ENCODE peak calls at places on chromosomes 4 and X, in seven cellular contexts. One of them, this sample, is unnamed.

GRCh38 chrX:147838465-147839131 is 73.1 kb upstream of the FMR1 start:
- DNase-seq in NCI-H1417: peak
- DNase-seq in kidney tubule cell: peak
- DNase-seq in fibroblast of lung: no peak
- DNase-seq in AG04450: no peak
- DNase-seq in nucleus accumbens: no peak
- DNase-seq in CD8-positive, alpha-beta memory T cell: no peak
- DNase-seq in this sample: no peak

GRCh38 chrX:41381685-41382084 is 47.7 kb downstream of the DDX3X start:
- DNase-seq in NCI-H1417: no peak
- DNase-seq in kidney tubule cell: peak
- DNase-seq in fibroblast of lung: peak
- DNase-seq in AG04450: peak
- DNase-seq in nucleus accumbens: no peak
- DNase-seq in CD8-positive, alpha-beta memory T cell: no peak
- DNase-seq in this sample: peak

GRCh38 chr4:110793381-110793801 is 170.5 kb upstream of the PITX2 start:
- DNase-seq in NCI-H1417: no peak
- DNase-seq in kidney tubule cell: peak
- DNase-seq in fibroblast of lung: peak
- DNase-seq in AG04450: no peak
- DNase-seq in nucleus accumbens: no peak
- DNase-seq in CD8-positive, alpha-beta memory T cell: no peak
- DNase-seq in this sample: peak

GRCh38 chrX:1589356-1590130 is 1.9 kb upstream of the AKAP17A start:
- DNase-seq in NCI-H1417: no peak
- DNase-seq in kidney tubule cell: no peak
- DNase-seq in fibroblast of lung: no peak
- DNase-seq in AG04450: no peak
- DNase-seq in nucleus accumbens: no peak
- DNase-seq in CD8-positive, alpha-beta memory T cell: no peak
- DNase-seq in this sample: no peak

GRCh38 chr4:187077749-187078148 is 354.1 kb upstream of the FAT1 start:
- DNase-seq in NCI-H1417: no peak
- DNase-seq in kidney tubule cell: no peak
- DNase-seq in fibroblast of lung: no peak
- DNase-seq in AG04450: no peak
- DNase-seq in nucleus accumbens: no peak
- DNase-seq in CD8-positive, alpha-beta memory T cell: no peak
- DNase-seq in this sample: no peak

GRCh38 chrX:133598596-133599334 is 183.5 kb upstream of the GPC4 start:
- DNase-seq in NCI-H1417: no peak
- DNase-seq in kidney tubule cell: no peak
- DNase-seq in fibroblast of lung: no peak
- DNase-seq in AG04450: no peak
- DNase-seq in nucleus accumbens: no peak
- DNase-seq in CD8-positive, alpha-beta memory T cell: no peak
- DNase-seq in this sample: no peak

GRCh38 chr4:26412381-26413372 is 77.6 kb downstream of the CCKAR start:
- DNase-seq in NCI-H1417: no peak
- DNase-seq in kidney tubule cell: no peak
- DNase-seq in fibroblast of lung: peak
- DNase-seq in AG04450: no peak
- DNase-seq in nucleus accumbens: peak
- DNase-seq in CD8-positive, alpha-beta memory T cell: no peak
- DNase-seq in this sample: no peak

GRCh38 chrX:65871671-65872311 is 168.1 kb downstream of the VSIG4 start:
- DNase-seq in NCI-H1417: no peak
- DNase-seq in kidney tubule cell: peak
- DNase-seq in fibroblast of lung: no peak
- DNase-seq in AG04450: no peak
- DNase-seq in nucleus accumbens: no peak
- DNase-seq in CD8-positive, alpha-beta memory T cell: no peak
- DNase-seq in this sample: no peak

GRCh38 chr4:54226399-54227260 is 2.5 kb upstream of the PDGFRA start:
- DNase-seq in NCI-H1417: no peak
- DNase-seq in kidney tubule cell: no peak
- DNase-seq in fibroblast of lung: peak
- DNase-seq in AG04450: peak
- DNase-seq in nucleus accumbens: no peak
- DNase-seq in CD8-positive, alpha-beta memory T cell: no peak
- DNase-seq in this sample: peak